ENCODE peak calls at places on chromosomes 12 and 14, in five cellular contexts. P is GM23338, M is H9, H is coronary artery, R is body of pancreas. O is an unnamed sample.

GRCh38 chr12:108773798-108774788 is 42.8 kb upstream of the CORO1C start:
- DNase-seq in P (peak), M (peak), H (peak), R (peak), O (peak)

GRCh38 chr14:54699087-54699530 is 132.2 kb downstream of the SAMD4A start:
- DNase-seq in P (peak), M (peak), H (no peak), R (no peak), O (no peak)

GRCh38 chr12:65685514-65685913 is 138.8 kb upstream of the HMGA2 start:
- DNase-seq in P (peak), M (no peak), H (no peak), R (no peak), O (no peak)

GRCh38 chr12:7146906-7147305 is 16.7 kb downstream of the CLSTN3 start:
- DNase-seq in P (no peak), M (no peak), H (peak), R (no peak), O (no peak)

GRCh38 chr12:2108975-2109671 is 56.3 kb downstream of the CACNA1C start:
- DNase-seq in P (no peak), M (no peak), H (no peak), R (no peak), O (no peak)

GRCh38 chr14:36105401-36105800 is 71.1 kb downstream of the PTCSC3 start:
- DNase-seq in P (peak), M (peak), H (no peak), R (no peak), O (no peak)

GRCh38 chr14:102088012-102088792 is 1.4 kb upstream of the HSP90AA1 start:
- DNase-seq in P (peak), M (peak), H (no peak), R (peak), O (no peak)

GRCh38 chr12:82015623-82016347 is 256.6 kb upstream of the PPFIA2 start:
- DNase-seq in P (no peak), M (no peak), H (no peak), R (no peak), O (no peak)

GRCh38 chr12:41981758-41982157 is 162.9 kb downstream of the GXYLT1 start:
- DNase-seq in P (no peak), M (no peak), H (no peak), R (no peak), O (no peak)

GRCh38 chr12:30867415-30867814 is 59.1 kb upstream of the TSPAN11 start:
- DNase-seq in P (no peak), M (no peak), H (no peak), R (no peak), O (no peak)
- TF ChIP-seq CTCF in P (no peak), M (no peak), H (no peak), R (no peak), O (no peak)

GRCh38 chr12:31117203-31118011 is 43.7 kb downstream of the DDX11 start:
- DNase-seq in P (peak), M (peak), H (no peak), R (peak), O (no peak)
- TF ChIP-seq CTCF in P (peak), M (peak), H (no peak), R (peak), O (peak)

GRCh38 chr12:10722502-10722904 is 620 bp downstream of the YBX3 start:
- DNase-seq in P (no peak), M (no peak), H (peak), R (peak), O (no peak)
- TF ChIP-seq CTCF in P (no peak), M (peak), H (no peak), R (peak), O (peak)

DNA sequence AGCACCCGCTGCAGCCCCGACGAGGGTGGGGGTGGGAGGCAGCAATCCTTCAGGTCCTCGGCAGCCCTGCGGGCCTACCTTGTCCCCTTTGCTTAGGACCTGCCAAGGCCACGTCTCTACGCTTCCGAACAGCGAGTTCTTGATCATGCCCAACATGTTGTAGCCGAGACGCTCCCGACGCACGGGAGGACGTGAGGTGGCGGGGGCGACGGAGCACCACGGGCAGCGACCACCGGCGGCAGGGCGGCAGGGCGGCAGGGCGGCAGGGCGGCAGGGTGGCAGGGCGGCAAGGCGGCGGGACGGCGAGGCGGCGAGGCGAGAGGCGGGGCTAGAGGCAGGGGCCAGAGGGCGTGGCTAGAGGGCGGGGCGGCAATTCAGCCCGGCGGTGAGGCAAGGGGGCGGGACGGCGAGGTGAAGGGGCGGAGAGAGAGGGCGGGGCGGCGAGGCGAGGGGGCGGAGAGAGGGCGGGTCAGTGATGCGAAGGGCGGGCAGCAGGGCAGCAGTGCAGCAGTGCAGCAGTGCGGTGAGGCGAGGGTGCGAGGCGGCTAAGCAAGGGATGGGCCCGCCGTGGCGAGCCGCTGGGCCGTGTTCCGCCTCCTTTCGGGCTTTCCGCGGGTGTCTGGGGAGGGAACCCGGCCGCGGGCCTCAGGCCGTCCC is at the start of gene HEBP1:
- DNase-seq in P (peak), M (peak), H (peak), R (peak), O (peak)
- TF ChIP-seq CTCF in P (no peak), M (no peak), H (no peak), R (no peak), O (no peak)

GRCh38 chr12:20641127-20641526 is 54.0 kb upstream of the SLCO1C1 start:
- DNase-seq in P (no peak), M (no peak), H (no peak), R (no peak), O (no peak)

GRCh38 chr12:20643822-20644221 is 51.3 kb upstream of the SLCO1C1 start:
- DNase-seq in P (no peak), M (no peak), H (no peak), R (no peak), O (no peak)

GRCh38 chr12:20646239-20646827 is 48.8 kb upstream of the SLCO1C1 start:
- DNase-seq in P (peak), M (no peak), H (no peak), R (no peak), O (peak)
- TF ChIP-seq CTCF in P (peak), M (peak), H (no peak), R (peak), O (peak)

GRCh38 chr14:33836895-33837577 is 113.8 kb downstream of the EGLN3 start:
- DNase-seq in P (peak), M (no peak), H (no peak), R (no peak), O (no peak)

GRCh38 chr14:33837943-33838683 is 112.8 kb downstream of the EGLN3 start:
- DNase-seq in P (no peak), M (no peak), H (no peak), R (no peak), O (no peak)

GRCh38 chr14:33840797-33841196 is 110.1 kb downstream of the EGLN3 start:
- DNase-seq in P (no peak), M (no peak), H (no peak), R (no peak), O (no peak)

GRCh38 chr14:33842299-33842698 is 108.6 kb downstream of the EGLN3 start:
- DNase-seq in P (no peak), M (no peak), H (no peak), R (no peak), O (no peak)

GRCh38 chr14:33839193-33840076 is 111.4 kb downstream of the EGLN3 start:
- DNase-seq in P (peak), M (no peak), H (no peak), R (peak), O (peak)
- TF ChIP-seq CTCF in P (peak), M (peak), H (peak), R (peak), O (peak)

GRCh38 chr12:5887758-5888157 is 57.3 kb downstream of the ANO2 start:
- DNase-seq in P (no peak), M (no peak), H (no peak), R (no peak), O (no peak)

GRCh38 chr12:5888816-5889315 is 56.2 kb downstream of the ANO2 start:
- DNase-seq in P (no peak), M (peak), H (no peak), R (no peak), O (no peak)

GRCh38 chr12:5884846-5885245 is 60.2 kb downstream of the ANO2 start:
- DNase-seq in P (no peak), M (no peak), H (no peak), R (no peak), O (no peak)

GRCh38 chr12:5884285-5884684 is 60.8 kb downstream of the ANO2 start:
- DNase-seq in P (no peak), M (peak), H (peak), R (no peak), O (no peak)

GRCh38 chr12:5889381-5890047 is 55.5 kb downstream of the ANO2 start:
- DNase-seq in P (peak), M (peak), H (no peak), R (no peak), O (no peak)
- TF ChIP-seq CTCF in P (peak), M (peak), H (no peak), R (no peak), O (no peak)

DNA sequence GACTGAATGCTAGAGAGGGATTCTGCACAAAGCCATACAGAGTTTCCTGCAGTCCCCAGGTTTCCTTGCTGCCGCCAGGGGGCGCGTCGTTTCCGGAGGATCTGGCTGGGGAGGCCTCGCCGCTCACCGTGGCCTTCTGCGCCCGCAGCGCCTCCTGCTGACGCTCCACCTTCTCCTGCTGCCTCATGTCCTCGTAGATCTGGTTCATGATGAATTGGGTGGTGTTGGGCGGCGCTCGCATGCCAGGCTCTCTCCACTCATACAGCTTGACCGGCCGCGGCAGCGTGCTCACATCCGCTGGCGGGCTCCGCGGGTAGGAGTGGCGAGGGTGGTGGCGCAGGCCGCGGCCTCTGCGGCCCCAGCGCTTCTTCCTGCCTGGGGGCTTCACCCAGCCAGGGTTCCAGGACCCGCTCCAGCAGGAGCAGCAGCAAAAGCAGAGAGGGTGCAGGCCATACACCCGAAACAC is 987 bp downstream of the CCER1 start:
- DNase-seq in P (peak), M (peak), H (no peak), R (no peak), O (no peak)
- TF ChIP-seq CTCF in P (peak), M (peak), H (no peak), R (peak), O (no peak)

GRCh38 chr14:22202313-22202712 is 386.7 kb downstream of the DAD1 start:
- DNase-seq in P (no peak), M (no peak), H (no peak), R (no peak), O (no peak)

DNA sequence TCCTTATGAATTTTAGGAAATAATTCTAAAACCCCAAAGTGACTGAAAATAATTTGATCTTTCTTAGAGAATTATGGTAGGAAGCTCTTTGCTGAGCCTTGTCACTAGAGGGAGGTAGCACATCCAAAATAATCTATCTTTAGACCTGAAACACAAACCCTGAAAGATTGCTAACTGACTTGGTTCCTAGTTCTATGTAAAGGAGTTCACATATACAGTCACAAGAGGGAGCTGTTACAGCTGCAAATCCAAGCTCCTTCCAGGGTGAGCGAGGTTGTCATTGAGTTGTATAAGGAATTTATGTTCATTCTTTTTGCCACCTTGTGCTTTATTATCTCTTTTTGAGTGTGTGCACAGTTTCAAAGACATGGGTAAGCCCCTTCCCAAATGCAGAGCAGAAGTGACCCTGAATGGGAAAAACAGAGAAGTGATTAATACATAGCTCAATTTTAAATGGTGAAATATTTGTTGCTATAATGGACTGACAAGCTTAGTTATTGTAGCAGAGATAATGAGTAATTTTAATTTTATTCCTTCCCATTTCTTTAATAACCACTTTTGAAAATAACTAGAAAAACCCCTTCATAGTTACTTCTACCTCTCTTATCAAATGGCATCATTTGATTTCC is 387.9 kb downstream of the DAD1 start:
- DNase-seq in P (peak), M (no peak), H (no peak), R (no peak), O (no peak)
- TF ChIP-seq CTCF in P (peak), M (peak), H (peak), R (no peak), O (peak)

GRCh38 chr12:52821071-52821730 is 7.3 kb upstream of the KRT4 start:
- DNase-seq in P (no peak), M (no peak), H (no peak), R (no peak), O (no peak)

GRCh38 chr12:52821826-52822660 is 8.1 kb upstream of the KRT4 start:
- DNase-seq in P (no peak), M (no peak), H (no peak), R (no peak), O (no peak)

GRCh38 chr12:52824741-52825410 is 9.2 kb downstream of the KRT79 start:
- DNase-seq in P (no peak), M (no peak), H (no peak), R (no peak), O (no peak)

GRCh38 chr12:52823761-52824450 is 10.0 kb upstream of the KRT4 start:
- DNase-seq in P (no peak), M (no peak), H (no peak), R (no peak), O (no peak)

DNA sequence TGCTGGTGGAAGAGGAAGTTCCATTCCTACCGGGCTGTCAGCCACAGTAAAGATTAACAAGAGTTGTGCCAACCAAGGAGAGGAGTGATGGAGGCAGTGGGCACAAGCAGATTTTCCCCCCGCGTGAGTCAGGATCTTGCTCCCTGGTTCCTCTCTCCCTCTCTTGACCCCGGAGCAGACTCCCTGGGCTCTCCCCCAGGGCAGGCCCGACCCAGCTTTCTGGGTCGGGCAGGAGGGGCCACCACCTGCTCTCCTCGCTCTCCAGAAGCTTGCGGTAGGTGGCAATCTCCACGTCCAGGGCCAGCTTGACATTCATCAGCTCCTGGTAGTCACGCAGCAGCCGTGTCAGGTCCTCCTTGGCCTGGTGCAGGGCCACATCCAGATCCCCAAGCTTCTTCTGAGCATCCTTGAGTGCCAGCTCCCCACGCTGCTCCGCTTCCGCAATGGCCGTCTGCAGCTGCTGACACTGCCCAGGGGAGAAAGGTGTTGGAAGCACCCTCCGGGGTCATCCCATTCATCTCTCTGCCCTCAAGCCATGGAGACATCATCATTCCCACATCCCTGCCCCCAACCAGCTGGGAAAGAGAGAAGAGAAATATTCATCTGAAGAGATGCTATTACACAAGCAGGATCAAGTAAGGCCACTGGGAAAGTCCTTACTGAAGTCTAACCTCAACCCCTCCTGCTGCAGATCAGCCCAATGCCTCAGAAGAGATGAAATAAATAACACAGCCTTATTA is 9.0 kb upstream of the KRT4 start:
- DNase-seq in P (no peak), M (no peak), H (no peak), R (no peak), O (no peak)
- TF ChIP-seq CTCF in P (no peak), M (no peak), H (no peak), R (no peak), O (no peak)

O was measured in AG09319.